ENCODE peak calls at places on chromosomes 4 and X, in four cellular contexts. M is body of pancreas, U is right lobe of liver, G is IMR-90. P is an unnamed sample.

GRCh38 chr4:575281-576141 is 584 bp downstream of the TMEM271 start:
- DNase-seq in M (peak; percentile 44), U (no peak), G (peak; percentile 44), P (no peak)

GRCh38 chrX:130994671-130995070 is 63.5 kb upstream of the ARHGAP36 start:
- DNase-seq in M (peak; percentile 39), U (no peak), G (peak; percentile 2), P (no peak)

GRCh38 chrX:103056902-103057301 is 7.1 kb downstream of the BEX1 start:
- DNase-seq in M (no peak), U (no peak), G (no peak), P (no peak)

GRCh38 chr4:41454393-41454792 is 83.6 kb upstream of the LIMCH1 start:
- DNase-seq in M (no peak), U (no peak), G (no peak), P (no peak)

GRCh38 chr4:138555107-138555506 is 313.0 kb upstream of the SLC7A11 start:
- DNase-seq in M (no peak), U (no peak), G (no peak), P (no peak)

GRCh38 chr4:20430555-20430954 is 178.8 kb downstream of the SLIT2 start:
- DNase-seq in M (no peak), U (no peak), G (peak; percentile 69), P (no peak)

GRCh38 chr4:96352051-96352517 is 512.2 kb downstream of the PDHA2 start:
- DNase-seq in M (peak; percentile 8), U (no peak), G (no peak), P (no peak)

GRCh38 chr4:101282076-101282844 is 65.1 kb downstream of the PPP3CA start:
- DNase-seq in M (no peak), U (no peak), G (no peak), P (no peak)

GRCh38 chr4:163679189-163679588 is 184.7 kb downstream of the TMA16 start:
- DNase-seq in M (no peak), U (no peak), G (peak; percentile 48), P (no peak)

GRCh38 chr4:87521757-87522374 is 7.3 kb downstream of the SPARCL1 start:
- DNase-seq in M (no peak), U (no peak), G (peak; percentile 37), P (no peak)

GRCh38 chr4:127069675-127070074 is 563.1 kb upstream of the INTU start:
- DNase-seq in M (no peak), U (no peak), G (peak; percentile 32), P (no peak)

GRCh38 chr4:127071443-127071842 is 561.3 kb upstream of the INTU start:
- DNase-seq in M (no peak), U (no peak), G (no peak), P (no peak)
- H3K4me3 ChIP-seq in M (no peak overlapping the region), U (no peak overlapping the region), G (no peak overlapping the region), P (no peak overlapping the region)

DNA sequence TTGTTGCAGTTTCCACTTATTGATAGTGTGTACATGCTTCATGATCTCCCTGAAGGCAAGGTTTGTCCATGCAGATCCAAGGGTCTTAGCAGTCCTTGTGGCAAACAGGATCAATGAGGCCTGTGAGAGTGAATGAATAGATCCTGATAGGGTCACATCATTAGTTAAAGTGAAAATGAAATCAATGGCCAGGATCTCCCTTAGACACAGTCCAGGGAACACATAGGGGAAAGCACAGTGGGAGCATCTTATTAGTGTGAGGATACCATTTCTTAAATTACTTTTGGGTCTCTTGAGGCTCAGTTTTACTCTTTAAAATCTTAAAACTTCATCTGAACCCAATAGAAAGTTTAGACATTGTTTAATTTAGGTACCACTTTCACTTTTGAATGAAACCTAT is 59.3 kb downstream of the ARHGAP6 start:
- DNase-seq in M (no peak), U (no peak), G (no peak), P (no peak)
- TF ChIP-seq POLR2A in M (no peak), U (no peak), G (no peak), P (no peak)

GRCh38 chr4:76955187-76955586 is 5.6 kb downstream of the SEPTIN11 start:
- DNase-seq in M (no peak), U (no peak), G (peak; percentile 69), P (no peak)

GRCh38 chr4:76958891-76959290 is 9.3 kb downstream of the SEPTIN11 start:
- DNase-seq in M (no peak), U (no peak), G (no peak), P (no peak)

GRCh38 chr4:76954489-76954888 is 4.9 kb downstream of the SEPTIN11 start:
- DNase-seq in M (peak; percentile 33), U (peak; percentile 66), G (no peak), P (no peak)

GRCh38 chr4:76960014-76960413 is 10.5 kb downstream of the SEPTIN11 start:
- DNase-seq in M (no peak), U (no peak), G (no peak), P (no peak)

GRCh38 chr4:76956961-76957738 is 7.6 kb downstream of the SEPTIN11 start:
- DNase-seq in M (peak; percentile 15), U (no peak), G (no peak), P (no peak)
- H3K4me3 ChIP-seq in M (no peak overlapping the region), U (no peak overlapping the region), G (no peak overlapping the region), P (no peak overlapping the region)

DNA sequence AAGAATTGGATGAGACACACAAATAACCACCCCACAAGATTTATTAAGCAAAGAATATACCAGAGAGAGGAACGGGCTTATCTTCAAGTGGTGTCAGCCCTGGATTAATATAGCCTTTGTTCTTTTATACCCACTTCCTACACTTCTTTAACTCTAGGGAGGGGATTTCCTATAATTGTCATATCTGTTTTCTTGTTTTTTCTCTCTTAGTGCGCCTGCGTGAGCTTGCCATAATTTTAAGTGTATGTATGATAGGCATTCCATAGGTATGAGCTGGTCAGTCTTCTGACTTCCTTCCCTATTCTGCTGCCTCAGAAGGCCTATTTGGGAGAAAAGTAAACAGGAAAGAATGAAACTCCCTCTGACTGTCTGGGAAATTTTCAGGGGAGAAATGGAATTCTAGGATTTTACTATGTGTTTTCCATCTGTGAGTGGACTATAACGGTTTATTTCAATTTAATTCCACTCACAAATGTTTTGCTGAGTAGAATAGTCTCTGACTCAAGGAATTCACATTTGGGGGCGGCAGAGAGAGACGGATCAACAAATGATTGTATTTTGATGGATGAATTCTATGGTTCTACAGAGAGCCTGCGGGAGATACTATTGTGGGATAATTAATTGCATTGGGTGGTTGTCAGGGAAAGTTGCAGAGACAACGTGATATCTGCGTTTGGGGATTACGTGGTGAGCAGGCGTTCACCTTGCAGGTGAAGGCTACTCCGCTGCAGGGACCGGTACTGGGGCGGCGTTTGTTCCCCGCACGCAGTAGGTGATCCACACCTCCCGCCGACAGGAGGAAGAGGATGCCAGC is 626 bp upstream of the CEP135 start:
- DNase-seq in M (no peak), U (no peak), G (peak; percentile 98), P (no peak)
- TF ChIP-seq POLR2A in M (no peak), U (no peak), G (peak; percentile 33), P (no peak)

GRCh38 chrX:101986571-101986970 is 54.7 kb upstream of the ZMAT1 start:
- DNase-seq in M (no peak), U (no peak), G (no peak), P (no peak)
- H3K4me3 ChIP-seq in M (no peak overlapping the region), U (no peak overlapping the region), G (no peak overlapping the region), P (no peak overlapping the region)

GRCh38 chrX:25017667-25018247 is 2.0 kb upstream of the ARX start:
- DNase-seq in M (no peak), U (no peak), G (no peak), P (no peak)
- TF ChIP-seq POLR2A in M (no peak), U (no peak), G (no peak), P (no peak)

DNA sequence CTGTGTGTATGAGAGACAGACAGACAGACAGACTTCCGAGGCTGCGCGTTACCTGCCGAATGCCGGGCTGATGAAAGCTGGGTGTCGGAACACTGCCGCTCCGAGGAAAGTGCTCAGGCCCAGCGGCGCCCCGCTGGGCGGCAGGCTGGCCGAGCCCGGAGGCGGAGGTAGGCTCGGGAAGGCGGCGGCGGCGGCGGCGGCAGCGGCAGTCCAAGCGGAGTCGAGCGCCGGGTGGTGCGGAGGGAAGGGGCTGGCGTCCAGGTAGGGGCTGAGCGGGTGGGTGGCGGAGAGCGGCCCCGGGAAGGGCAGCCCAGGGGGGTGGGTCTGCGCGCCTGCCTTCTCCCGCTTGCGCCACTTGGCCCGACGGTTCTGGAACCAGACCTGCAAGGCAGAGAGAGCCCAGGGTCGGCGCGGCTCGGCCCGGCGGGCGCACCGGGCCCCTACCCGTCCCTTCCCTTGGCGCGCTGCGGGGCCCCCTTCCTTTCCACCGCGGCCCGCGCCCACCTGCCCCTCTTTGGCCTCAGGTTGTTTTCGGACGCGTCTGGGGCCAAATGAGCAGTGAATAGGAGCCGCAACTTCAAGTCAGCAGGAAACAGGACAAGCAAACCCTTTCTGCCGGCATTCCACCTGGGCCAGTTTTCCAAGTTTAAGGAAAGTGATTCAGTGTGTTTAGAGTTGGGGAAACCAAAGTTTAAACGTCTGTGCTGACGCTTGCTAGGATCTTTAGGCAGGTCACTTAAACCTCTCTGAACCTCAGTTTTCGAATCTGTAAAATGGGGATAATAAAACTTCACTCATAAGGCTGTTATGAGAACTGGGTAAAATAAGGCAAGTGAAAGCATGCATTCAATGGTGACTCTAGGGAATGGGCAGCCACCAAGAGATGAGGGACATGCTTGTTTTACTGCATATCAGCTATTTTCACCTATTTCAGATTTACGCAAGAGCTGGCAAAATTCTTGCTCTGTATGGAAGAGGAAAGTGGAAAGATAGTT is 8.4 kb downstream of the ARX start:
- DNase-seq in M (no peak), U (no peak), G (no peak), P (no peak)
- H3K4me3 ChIP-seq in M (no peak overlapping the region), U (no peak overlapping the region), G (no peak overlapping the region), P (no peak overlapping the region)

P was measured in suprapubic skin.